ENCODE peak calls at places on chromosomes 5 and 9, in eight cellular contexts. W is psoas muscle; H is germinal center; R is ecto neural progenitor cell; U is foreskin fibroblast; A is CMK; S is ACHN; N is effector memory CD4-positive, alpha-beta T cell. L is an unnamed sample.

GRCh38 chr9:83955985-83956287 is 24.1 kb downstream of the HNRNPK start:
- DNase-seq in A (no peak), U (no peak), H (peak; percentile 14), R (no peak), W (no peak), S (no peak), N (no peak), L (no peak)

GRCh38 chr9:75181748-75182147 is 93.4 kb downstream of the OSTF1 start:
- DNase-seq in H (no peak), W (no peak), A (no peak), N (no peak), S (no peak), R (no peak), U (peak; percentile 36), L (no peak)

GRCh38 chr5:79225026-79225425 is 10.9 kb upstream of the JMY start:
- DNase-seq in R (no peak), N (no peak), S (no peak), W (no peak), H (no peak), A (no peak), U (peak; percentile 68), L (no peak)

GRCh38 chr9:133916159-133916541 is 76.0 kb downstream of the VAV2 start:
- DNase-seq in S (no peak), U (no peak), N (no peak), H (no peak), R (no peak), W (no peak), A (no peak), L (no peak)

GRCh38 chr5:54829686-54830085 is 155.7 kb downstream of the ESM1 start:
- DNase-seq in H (no peak), S (no peak), R (no peak), A (no peak), W (no peak), N (no peak), U (no peak), L (no peak)

GRCh38 chr5:158268286-158268685 is 409.3 kb upstream of the CLINT1 start:
- DNase-seq in A (no peak), W (no peak), R (no peak), N (no peak), S (no peak), U (no peak), H (no peak), L (no peak)

GRCh38 chr9:36560813-36561212 is 11.9 kb upstream of the MELK start:
- DNase-seq in U (no peak), H (no peak), N (no peak), W (no peak), S (no peak), R (no peak), A (no peak), L (no peak)

GRCh38 chr9:37820142-37820541 is 19.5 kb downstream of the DCAF10 start:
- DNase-seq in R (no peak), N (no peak), W (no peak), A (no peak), H (no peak), U (no peak), S (no peak), L (no peak)

GRCh38 chr5:40365357-40366330 is 314.1 kb upstream of the PTGER4 start:
- DNase-seq in S (no peak), H (no peak), R (no peak), A (no peak), U (no peak), W (no peak), N (no peak), L (no peak)

L was measured in nephron progenitor cell.